ENCODE peak calls at places on chromosome 22, in eight cellular contexts. N is fibroblast of pulmonary artery, M is right lobe of liver, R is mucosa of descending colon, Z is left ventricle myocardium inferior, J is DND-41, K is fibroblast of lung, D is lower lobe of right lung. Y is an unnamed sample.

GRCh38 chr22:23180893-23181762 is 819 bp downstream of the BCR start:
- DNase-seq in N (no peak), M (peak; percentile 38), D (peak; percentile 68), R (peak; percentile 56), Z (peak; percentile 22), J (peak; percentile 40), K (no peak), Y (no peak)

GRCh38 chr22:23376256-23376655 is 195.9 kb downstream of the BCR start:
- DNase-seq in K (no peak), Z (no peak), N (peak; percentile 13), D (no peak), M (no peak), R (peak; percentile 71), J (peak; percentile 30), Y (no peak)

GRCh38 chr22:17266261-17266971 is 47.2 kb upstream of the ADA2 start:
- DNase-seq in R (peak; percentile 77), D (no peak), Z (peak; percentile 45), J (peak; percentile 73), K (no peak), M (no peak), N (no peak), Y (no peak)

GRCh38 chr22:28930357-28931007 is 47.1 kb downstream of the ZNRF3 start:
- DNase-seq in N (peak; percentile 37), D (no peak), M (no peak), Z (no peak), K (peak; percentile 75), R (no peak), J (no peak), Y (no peak)

GRCh38 chr22:35335936-35336781 is 36.5 kb downstream of the TOM1 start:
- DNase-seq in K (no peak), N (no peak), R (no peak), M (no peak), D (no peak), Z (peak; percentile 69), J (peak; percentile 19), Y (no peak)

GRCh38 chr22:46774456-46775363 is 12.3 kb downstream of the TBC1D22A start:
- DNase-seq in K (no peak), N (no peak), Z (no peak), R (peak; percentile 46), M (no peak), J (no peak), D (no peak), Y (no peak)

GRCh38 chr22:50189184-50189848 is 3.6 kb downstream of the TRABD start:
- DNase-seq in N (no peak), R (peak; percentile 63), Z (no peak), J (no peak), D (no peak), K (no peak), M (peak; percentile 63), Y (no peak)

GRCh38 chr22:48959496-48959895 is 868.2 kb downstream of the BRD1 start:
- DNase-seq in K (no peak), J (no peak), Z (no peak), R (no peak), N (no peak), D (no peak), M (no peak), Y (no peak)

GRCh38 chr22:47839586-47840245 is 1077.3 kb downstream of the TBC1D22A start:
- DNase-seq in K (no peak), J (no peak), M (no peak), Z (no peak), R (no peak), D (no peak), N (no peak), Y (no peak)

GRCh38 chr22:47841166-47841565 is 1078.7 kb downstream of the TBC1D22A start:
- DNase-seq in D (no peak), N (no peak), R (no peak), J (peak; percentile 17), M (no peak), K (no peak), Z (no peak), Y (no peak)

GRCh38 chr22:47837703-47838102 is 1075.3 kb downstream of the TBC1D22A start:
- DNase-seq in R (no peak), K (peak; percentile 1), M (no peak), N (peak; percentile 39), Z (no peak), D (no peak), J (peak; percentile 31), Y (no peak)

GRCh38 chr22:47846206-47846605 is 1083.8 kb downstream of the TBC1D22A start:
- DNase-seq in K (no peak), N (no peak), J (no peak), Z (no peak), D (no peak), R (no peak), M (no peak), Y (no peak)

DNA sequence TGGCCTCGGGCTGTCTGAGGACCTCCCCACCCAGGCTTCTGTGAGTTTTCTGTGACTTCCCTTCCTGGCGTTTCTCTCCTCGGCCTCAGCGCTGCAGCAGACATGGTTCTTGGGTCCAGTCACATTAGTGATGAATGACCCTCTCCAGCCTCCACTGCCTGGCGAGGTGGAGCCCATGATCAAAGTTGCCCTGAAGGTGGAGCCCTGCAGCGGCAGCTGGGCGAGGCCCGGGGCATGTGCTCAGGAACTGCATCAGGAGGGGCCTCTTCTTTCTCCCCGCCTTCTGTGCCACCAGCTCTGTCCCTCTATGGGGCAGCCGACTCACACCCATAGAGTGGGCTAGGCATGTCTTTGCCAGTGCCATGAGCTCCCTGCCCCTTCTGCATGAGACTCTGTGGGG is 1079.7 kb downstream of the TBC1D22A start:
- DNase-seq in N (no peak), M (no peak), D (no peak), K (no peak), Z (no peak), R (no peak), J (peak; percentile 41), Y (no peak)
- TF ChIP-seq CTCF in N (no peak), M (no peak), D (no peak), K (no peak), Z (no peak), R (no peak), J (peak; percentile 21), Y (no peak)

DNA sequence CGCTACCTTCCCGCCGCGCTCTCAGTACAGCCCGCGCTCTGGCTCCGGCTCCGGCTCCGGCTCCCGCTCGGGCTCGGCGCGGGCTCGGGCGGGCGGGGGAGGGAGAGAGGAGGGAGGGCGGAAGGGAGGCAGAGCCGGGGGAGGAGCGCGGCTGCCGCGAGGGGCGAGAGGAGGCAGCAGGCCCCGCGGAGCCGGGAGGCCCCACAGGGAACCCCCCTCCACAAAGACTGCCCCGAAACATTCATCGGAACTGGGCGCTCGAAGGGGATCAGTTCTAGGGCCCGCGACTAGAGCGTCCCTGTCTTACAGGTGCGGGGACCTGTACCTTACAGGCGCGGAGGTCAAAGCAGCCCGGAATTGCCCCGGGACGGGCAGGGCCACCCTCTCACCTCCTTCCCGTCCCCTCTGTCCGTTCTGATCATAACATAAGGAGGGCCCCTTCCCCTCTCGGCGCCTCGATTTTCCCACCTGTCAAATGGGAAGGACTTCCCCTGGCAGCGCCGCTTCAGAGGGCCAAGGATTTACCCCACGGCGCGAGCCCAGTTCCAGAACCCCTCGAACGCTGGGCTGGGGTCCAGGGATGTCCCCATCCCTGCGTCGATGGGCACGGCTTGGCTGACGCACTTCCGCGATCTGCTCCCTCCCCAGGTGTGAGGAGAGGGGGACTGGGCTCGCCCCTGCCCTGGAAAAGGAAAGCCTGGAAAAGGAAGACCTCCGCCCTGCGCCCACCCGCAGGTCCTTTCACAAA is at the start of gene SHISA8:
- DNase-seq in K (peak; percentile 39), N (peak; percentile 29), Z (peak; percentile 47), R (peak; percentile 77), J (no peak), D (no peak), M (peak; percentile 56), Y (no peak)
- H3K4me3 ChIP-seq in K (no peak within 1 kb of the TSS), N (no peak within 1 kb of the TSS), Z (peak within 1 kb of the TSS; percentile 65), R (no peak within 1 kb of the TSS), J (no peak within 1 kb of the TSS), D (peak within 1 kb of the TSS; percentile 41), M (no peak within 1 kb of the TSS), Y (no peak within 1 kb of the TSS)

GRCh38 chr22:39308614-39309363 is 10.6 kb downstream of the RPL3 start:
- DNase-seq in K (peak; percentile 90), N (peak; percentile 96), M (peak; percentile 54), D (peak; percentile 69), J (no peak), R (no peak), Z (no peak), Y (peak; percentile 88)
- TF ChIP-seq CTCF in K (peak; percentile 51), N (peak; percentile 13), M (no peak), D (no peak), J (no peak), R (no peak), Z (no peak), Y (peak; percentile 28)

GRCh38 chr22:37801946-37802309 is 5.8 kb upstream of the GCAT start:
- DNase-seq in N (no peak), J (peak; percentile 34), K (no peak), M (no peak), R (no peak), Z (no peak), D (no peak), Y (no peak)

GRCh38 chr22:37803636-37804371 is 3.9 kb upstream of the GCAT start:
- DNase-seq in K (no peak), N (no peak), J (no peak), R (peak; percentile 49), D (no peak), M (no peak), Z (no peak), Y (no peak)

GRCh38 chr22:37802310-37803194 is 5.2 kb upstream of the GCAT start:
- DNase-seq in Z (peak; percentile 70), N (peak; percentile 59), D (peak; percentile 75), M (peak; percentile 64), K (peak; percentile 45), R (peak; percentile 83), J (peak; percentile 76), Y (no peak)

GRCh38 chr22:37804502-37804885 is 3.2 kb upstream of the GCAT start:
- DNase-seq in Z (no peak), J (peak; percentile 30), K (no peak), R (peak; percentile 58), D (no peak), N (no peak), M (no peak), Y (no peak)

GRCh38 chr22:37803195-37803635 is 4.5 kb upstream of the GCAT start:
- DNase-seq in M (no peak), Z (no peak), K (no peak), D (no peak), R (no peak), J (no peak), N (no peak), Y (no peak)
- H3K4me3 ChIP-seq in M (peak overlapping the region; percentile 66), Z (peak overlapping the region; percentile 74), K (peak overlapping the region; percentile 61), D (peak overlapping the region; percentile 73), R (no peak overlapping the region), J (peak overlapping the region; percentile 66), N (peak overlapping the region; percentile 58), Y (no peak overlapping the region)

Y was measured in AG09309.